ENCODE peak calls at places on chromosomes 11 and 22, in eight cellular contexts. I is WERI-Rb-1, C is omental fat pad, O is epithelial cell of proximal tubule, R is endothelial cell, H is astrocyte of the spinal cord, F is thoracic aorta, M is thyroid gland. W is an unnamed sample.
A peak's percentile ranks its signal among the peaks of the same experiment; 100 is the strongest.

GRCh38 chr22:28181332-28181731 is 262.3 kb upstream of the PITPNB start:
- DNase-seq in F (no peak), R (no peak), M (no peak), I (no peak), C (no peak), O (no peak), H (no peak), W (no peak)

GRCh38 chr11:113841691-113842090 is 33.7 kb downstream of the USP28 start:
- DNase-seq in M (no peak), O (no peak), I (no peak), C (no peak), H (no peak), F (no peak), R (no peak), W (no peak)

GRCh38 chr11:87012089-87012488 is 25.6 kb upstream of the TMEM135 start:
- DNase-seq in H (no peak), I (no peak), C (no peak), F (no peak), M (no peak), O (no peak), R (no peak), W (no peak)

GRCh38 chr11:94183886-94184264 is 55.2 kb downstream of the PANX1 start:
- DNase-seq in I (peak; percentile 71), H (peak; percentile 41), M (peak; percentile 88), C (peak; percentile 37), R (peak; percentile 86), F (no peak), O (no peak), W (peak; percentile 88)

GRCh38 chr11:48141475-48142100 is 75.0 kb upstream of the OR4B1 start:
- DNase-seq in H (peak; percentile 32), F (no peak), O (no peak), M (peak; percentile 44), R (no peak), C (no peak), I (no peak), W (no peak)

GRCh38 chr22:19519041-19519926 is 4.9 kb downstream of the CLDN5 start:
- DNase-seq in C (no peak), O (no peak), R (no peak), M (no peak), H (no peak), F (no peak), I (no peak), W (no peak)

GRCh38 chr11:123054301-123055065 is 7.5 kb downstream of the HSPA8 start:
- DNase-seq in F (no peak), M (no peak), H (peak; percentile 74), I (peak; percentile 23), C (no peak), O (no peak), R (peak; percentile 23), W (no peak)

GRCh38 chr22:36308880-36309279 is 55.9 kb downstream of the APOL1 start:
- DNase-seq in M (no peak), R (no peak), I (no peak), F (no peak), C (no peak), H (no peak), O (no peak), W (no peak)

GRCh38 chr22:39959640-39960447 is at the start of gene TMA7B:
- DNase-seq in H (peak; percentile 69), F (no peak), R (peak; percentile 42), M (no peak), O (no peak), I (no peak), C (no peak), W (no peak)

GRCh38 chr22:47619631-47620030 is 857.2 kb downstream of the TBC1D22A start:
- DNase-seq in C (no peak), I (no peak), F (no peak), H (no peak), O (no peak), M (no peak), R (no peak), W (no peak)
- TF ChIP-seq CTCF in C (no peak), I (no peak), F (no peak), H (no peak), O (no peak), M (no peak), R (no peak), W (no peak)

GRCh38 chr11:9138133-9138453 is 46.7 kb upstream of the SCUBE2 start:
- DNase-seq in F (no peak), M (no peak), R (no peak), C (no peak), H (no peak), O (no peak), I (no peak), W (no peak)
- TF ChIP-seq CTCF in F (no peak), M (no peak), R (no peak), C (no peak), H (no peak), O (no peak), I (no peak), W (no peak)

GRCh38 chr11:72353861-72354260 is 80.5 kb downstream of the CLPB start:
- DNase-seq in H (no peak), F (no peak), C (no peak), I (peak; percentile 65), M (no peak), O (no peak), R (peak; percentile 16), W (no peak)
- TF ChIP-seq CTCF in H (no peak), F (no peak), C (no peak), I (no peak), M (no peak), O (peak; percentile 37), R (no peak), W (no peak)

GRCh38 chr11:130313383-130314183 is 1.1 kb downstream of the ZBTB44 start:
- DNase-seq in O (no peak), M (no peak), F (no peak), I (no peak), R (no peak), C (no peak), H (peak; percentile 27), W (no peak)

GRCh38 chr11:130310622-130311021 is 4.1 kb downstream of the ZBTB44 start:
- DNase-seq in I (no peak), M (no peak), R (no peak), O (no peak), H (no peak), C (no peak), F (no peak), W (no peak)

GRCh38 chr11:130312046-130312445 is 2.7 kb downstream of the ZBTB44 start:
- DNase-seq in F (no peak), C (no peak), I (no peak), R (no peak), H (no peak), M (no peak), O (no peak), W (no peak)

GRCh38 chr11:130308925-130309324 is 5.8 kb downstream of the ZBTB44 start:
- DNase-seq in C (no peak), R (no peak), I (no peak), O (no peak), F (no peak), M (no peak), H (no peak), W (no peak)

DNA sequence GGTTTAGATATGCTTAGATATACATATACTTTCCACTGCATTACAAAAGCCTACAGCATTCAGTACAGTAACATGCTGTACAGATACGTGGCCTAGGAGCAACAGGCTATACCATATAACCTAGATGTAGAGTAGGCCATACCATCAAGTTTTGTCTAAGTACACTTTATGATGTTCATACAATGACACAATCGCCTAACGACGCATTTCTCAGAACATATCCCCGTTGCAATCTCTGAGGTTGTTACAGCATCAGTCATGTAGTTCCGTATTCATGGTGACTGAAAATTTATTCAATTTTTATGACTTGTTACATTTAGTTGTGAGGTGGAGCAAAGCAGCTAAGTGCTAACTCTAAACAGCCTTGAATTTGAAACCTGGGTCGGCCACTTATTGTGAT is 6.7 kb downstream of the ZBTB44 start:
- DNase-seq in C (no peak), M (no peak), I (no peak), H (no peak), F (no peak), O (no peak), R (no peak), W (no peak)
- TF ChIP-seq CTCF in C (no peak), M (no peak), I (no peak), H (no peak), F (no peak), O (no peak), R (no peak), W (no peak)

DNA sequence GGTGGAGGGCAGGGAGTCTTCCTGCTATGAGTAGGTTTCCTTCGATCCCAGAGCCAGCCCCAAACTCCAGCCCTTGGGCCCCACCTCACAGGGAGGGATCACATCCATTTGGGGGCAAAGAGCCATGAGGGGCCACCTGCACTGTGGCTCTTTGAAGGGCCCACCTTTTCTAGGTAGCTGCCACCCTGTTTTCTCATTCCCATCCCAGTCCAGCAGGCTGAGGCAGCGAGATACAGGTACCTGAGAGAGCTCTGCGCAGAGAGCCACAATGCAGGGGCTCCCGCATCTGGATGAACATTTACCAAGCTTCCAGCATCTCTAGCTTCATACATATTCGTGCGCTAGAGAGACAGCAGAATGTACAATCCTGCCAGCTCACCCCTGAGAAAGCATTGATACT is 16.3 kb downstream of the FXYD6 start:
- DNase-seq in O (no peak), M (no peak), H (no peak), F (no peak), I (no peak), C (no peak), R (no peak), W (no peak)
- TF ChIP-seq CTCF in O (no peak), M (no peak), H (no peak), F (no peak), I (no peak), C (no peak), R (no peak), W (no peak)

GRCh38 chr11:130666781-130667251 is 218.4 kb downstream of the ADAMTS15 start:
- DNase-seq in R (no peak), F (no peak), H (peak; percentile 66), M (no peak), C (no peak), O (no peak), I (no peak), W (no peak)
- TF ChIP-seq CTCF in R (no peak), F (no peak), H (peak; percentile 7), M (no peak), C (no peak), O (peak; percentile 27), I (no peak), W (no peak)